ENCODE peak calls at places on chromosomes 7 and 10, in five cellular contexts. A, M, L, P and N are unnamed samples.

GRCh38 chr7:96069361-96069760 is 252.5 kb downstream of the SLC25A13 start:
- DNase-seq in A (no peak), M (peak; percentile 97), L (no peak), P (no peak), N (no peak)

GRCh38 chr10:91745086-91745831 is 53.0 kb upstream of the TNKS2 start:
- DNase-seq in A (peak; percentile 39), M (no peak), L (peak; percentile 62), P (peak; percentile 94), N (peak; percentile 15)

GRCh38 chr7:135678612-135679575 is 16.6 kb downstream of the STMP1 start:
- DNase-seq in A (peak; percentile 80), M (peak; percentile 90), L (no peak), P (no peak), N (peak; percentile 78)

GRCh38 chr10:98030093-98030821 is at the start of gene CRTAC1:
- DNase-seq in A (peak; percentile 49), M (peak; percentile 44), L (peak; percentile 78), P (peak; percentile 84), N (no peak)

GRCh38 chr7:139059905-139060304 is 24.1 kb upstream of the ZC3HAV1L start:
- DNase-seq in A (no peak), M (no peak), L (no peak), P (no peak), N (no peak)

GRCh38 chr10:62075912-62076311 is 174.4 kb downstream of the ARID5B start:
- DNase-seq in A (peak; percentile 56), M (peak; percentile 57), L (no peak), P (no peak), N (peak; percentile 44)

GRCh38 chr7:34091330-34091917 is 186.1 kb downstream of the BMPER start:
- DNase-seq in A (peak; percentile 70), M (no peak), L (peak; percentile 49), P (peak; percentile 62), N (peak; percentile 81)

GRCh38 chr10:14585287-14586193 is 189.2 kb downstream of the FAM107B start:
- DNase-seq in A (no peak), M (no peak), L (no peak), P (peak; percentile 53), N (no peak)

GRCh38 chr10:81957976-81958375 is 83.0 kb downstream of the NRG3 start:
- DNase-seq in A (no peak), M (no peak), L (no peak), P (peak; percentile 22), N (no peak)

GRCh38 chr10:116891208-116891607 is 41.9 kb downstream of the ENO4 start:
- DNase-seq in A (peak; percentile 29), M (no peak), L (peak; percentile 38), P (no peak), N (peak; percentile 90)

GRCh38 chr7:46191776-46192175 is 270.7 kb upstream of the IGFBP3 start:
- DNase-seq in A (peak; percentile 71), M (no peak), L (no peak), P (no peak), N (no peak)

GRCh38 chr10:29130190-29130673 is 158.6 kb upstream of the LYZL1 start:
- DNase-seq in A (peak; percentile 32), M (peak; percentile 9), L (peak; percentile 63), P (peak; percentile 86), N (peak; percentile 30)

GRCh38 chr7:15780271-15780670 is 93.8 kb upstream of the MEOX2 start:
- DNase-seq in A (peak; percentile 53), M (no peak), L (no peak), P (peak; percentile 90), N (peak; percentile 35)

GRCh38 chr10:69631566-69631965 is 1.5 kb downstream of the FAM241B start:
- DNase-seq in A (no peak), M (no peak), L (no peak), P (no peak), N (no peak)

GRCh38 chr7:100091411-100092181 is 2.8 kb downstream of the COPS6 start:
- DNase-seq in A (peak; percentile 47), M (peak; percentile 16), L (no peak), P (peak; percentile 61), N (no peak)

GRCh38 chr10:79399242-79399831 is 46.1 kb downstream of the ZCCHC24 start:
- DNase-seq in A (peak; percentile 98), M (no peak), L (peak; percentile 88), P (peak; percentile 87), N (peak; percentile 97)

GRCh38 chr10:70254795-70255328 is 21.6 kb upstream of the PPA1 start:
- DNase-seq in A (no peak), M (no peak), L (no peak), P (no peak), N (no peak)

GRCh38 chr7:83528925-83529423 is 120.0 kb downstream of the SEMA3E start:
- DNase-seq in A (no peak), M (no peak), L (no peak), P (no peak), N (no peak)

GRCh38 chr10:373516-374309 is 238.5 kb downstream of the ZMYND11 start:
- DNase-seq in A (peak; percentile 64), M (peak; percentile 85), L (peak; percentile 62), P (peak; percentile 53), N (peak; percentile 43)